ENCODE peak calls at places on chromosome 12, in eight cellular contexts. L is HEK293T; O is NCI-H510A treated with DMSO at 0.1 percent for 48 hours; M is T-helper 17 cell; P is stimulated activated effector memory CD8-positive, alpha-beta T cell treated with anti-CD3 and anti-CD28 coated beads, Interleukin-12 subunit alpha, Interleukin-12 subunit beta, amount 100 ng/mL, for 72 hours; D is T-cell; G is kidney glomerular epithelial cell; W is transverse colon. U is an unnamed sample.

GRCh38 chr12:123571343-123571813 is 13.0 kb upstream of the TMED2 start:
- DNase-seq in P (no peak), D (no peak), G (no peak), M (no peak), L (peak; percentile 51), O (no peak), W (peak; percentile 16), U (peak; percentile 68)

GRCh38 chr12:48788522-48788851 is 402 bp downstream of the ADCY6 start:
- DNase-seq in P (no peak), W (no peak), D (no peak), L (no peak), G (no peak), O (no peak), M (no peak), U (no peak)

GRCh38 chr12:124680863-124681778 is 113.7 kb upstream of the NCOR2 start:
- DNase-seq in M (no peak), O (no peak), P (peak; percentile 56), G (peak; percentile 74), L (peak; percentile 36), D (no peak), W (no peak), U (peak; percentile 91)

GRCh38 chr12:109496306-109496705 is 18.9 kb downstream of the UBE3B start:
- DNase-seq in W (no peak), G (no peak), M (no peak), L (no peak), P (no peak), D (no peak), O (no peak), U (no peak)

GRCh38 chr12:95788637-95789036 is 1.9 kb downstream of the NTN4 start:
- DNase-seq in O (no peak), L (no peak), D (no peak), M (no peak), P (no peak), G (peak; percentile 38), W (no peak), U (peak; percentile 53)

GRCh38 chr12:53071591-53072551 is 7.3 kb downstream of the SPRYD3 start:
- DNase-seq in W (peak; percentile 60), M (no peak), O (no peak), L (no peak), P (no peak), G (no peak), D (no peak), U (no peak)

GRCh38 chr12:58809064-58809607 is 111.2 kb downstream of the LRIG3 start:
- DNase-seq in P (no peak), G (no peak), O (no peak), M (no peak), L (no peak), W (no peak), D (no peak), U (no peak)

GRCh38 chr12:99605-100004 is 33.0 kb downstream of the IQSEC3 start:
- DNase-seq in M (no peak), D (no peak), W (no peak), G (no peak), O (peak; percentile 26), P (no peak), L (no peak), U (no peak)

GRCh38 chr12:5503774-5504173 is 71.9 kb downstream of the NTF3 start:
- DNase-seq in D (no peak), G (no peak), M (no peak), O (no peak), W (peak; percentile 83), L (no peak), P (no peak), U (no peak)

GRCh38 chr12:28191690-28192089 is 1.4 kb downstream of the CCDC91 start:
- DNase-seq in P (no peak), G (no peak), O (no peak), W (peak; percentile 8), D (peak; percentile 33), M (peak; percentile 37), L (no peak), U (peak; percentile 15)

GRCh38 chr12:29241821-29242591 is 92.9 kb downstream of the FAR2 start:
- DNase-seq in M (no peak), D (no peak), W (peak; percentile 37), L (peak; percentile 34), P (peak; percentile 55), G (peak; percentile 31), O (no peak), U (peak; percentile 82)

GRCh38 chr12:52121848-52122838 is 42.6 kb downstream of the SMIM41 start:
- DNase-seq in O (peak; percentile 80), P (peak; percentile 76), L (peak; percentile 80), D (no peak), M (peak; percentile 57), G (peak; percentile 28), W (peak; percentile 69), U (peak; percentile 48)

GRCh38 chr12:1863823-1864222 is 43.5 kb downstream of the LRTM2 start:
- DNase-seq in P (no peak), W (no peak), L (no peak), G (no peak), O (no peak), D (no peak), M (no peak), U (no peak)

GRCh38 chr12:59695379-59695778 is 99.5 kb downstream of the SLC16A7 start:
- DNase-seq in L (no peak), W (no peak), D (no peak), O (no peak), M (no peak), G (no peak), P (no peak), U (peak; percentile 70)

GRCh38 chr12:885701-886100 is 63.8 kb downstream of the RAD52 start:
- DNase-seq in G (no peak), L (no peak), O (no peak), D (no peak), P (no peak), M (no peak), W (no peak), U (no peak)

GRCh38 chr12:11877869-11878780 is 192.6 kb upstream of the BCL2L14 start:
- DNase-seq in M (no peak), P (no peak), G (peak; percentile 90), D (no peak), W (peak; percentile 68), L (no peak), O (peak; percentile 93), U (peak; percentile 86)

GRCh38 chr12:6950944-6951540 is at the start of gene PTPN6:
- DNase-seq in G (no peak), P (peak; percentile 78), W (peak; percentile 74), O (no peak), M (no peak), L (no peak), D (no peak), U (no peak)

GRCh38 chr12:66776974-66777373 is 98.1 kb upstream of the GRIP1 start:
- DNase-seq in D (peak; percentile 18), M (no peak), W (no peak), L (no peak), G (no peak), P (peak; percentile 72), O (no peak), U (no peak)

GRCh38 chr12:10756194-10756593 is 33.1 kb upstream of the YBX3 start:
- DNase-seq in O (no peak), M (no peak), D (no peak), W (no peak), G (no peak), L (no peak), P (no peak), U (no peak)

GRCh38 chr12:132543298-132544172 is 53.6 kb downstream of the FBRSL1 start:
- DNase-seq in O (no peak), W (no peak), P (no peak), G (no peak), M (no peak), L (no peak), D (no peak), U (no peak)

GRCh38 chr12:107843351-107844311 is 69.1 kb downstream of the ASCL4 start:
- DNase-seq in G (no peak), O (no peak), D (no peak), W (no peak), P (no peak), L (no peak), M (no peak), U (no peak)

GRCh38 chr12:68267892-68268396 is 14.5 kb upstream of the IL22 start:
- DNase-seq in M (no peak), P (peak; percentile 57), L (no peak), W (no peak), O (no peak), D (no peak), G (no peak), U (peak; percentile 77)

GRCh38 chr12:49059385-49060232 is 985 bp downstream of the KMT2D start:
- DNase-seq in P (peak; percentile 59), M (no peak), O (no peak), D (no peak), G (no peak), L (peak; percentile 34), W (peak; percentile 26), U (no peak)

GRCh38 chr12:120903382-120903817 is 758 bp downstream of the SPPL3 start:
- DNase-seq in G (peak; percentile 26), O (peak; percentile 43), L (no peak), W (peak; percentile 81), M (peak; percentile 32), D (peak; percentile 51), P (peak; percentile 87), U (peak; percentile 41)

GRCh38 chr12:57579677-57580465 is 11.1 kb upstream of the PIP4K2C start:
- DNase-seq in M (no peak), P (no peak), G (no peak), D (no peak), W (no peak), L (no peak), O (no peak), U (no peak)

GRCh38 chr12:1837541-1838206 is 17.3 kb downstream of the LRTM2 start:
- DNase-seq in M (no peak), L (no peak), G (no peak), W (no peak), P (no peak), D (no peak), O (no peak), U (no peak)

GRCh38 chr12:70982286-70982685 is 61.7 kb upstream of the PTPRR start:
- DNase-seq in D (no peak), P (no peak), L (no peak), O (no peak), M (no peak), W (no peak), G (no peak), U (no peak)

GRCh38 chr12:117686911-117687377 is 281.8 kb downstream of the KSR2 start:
- DNase-seq in G (peak; percentile 97), D (no peak), W (peak; percentile 17), L (no peak), P (no peak), O (no peak), M (no peak), U (peak; percentile 66)

GRCh38 chr12:109673379-109673778 is 40.2 kb upstream of the FAM222A start:
- DNase-seq in O (no peak), D (no peak), W (no peak), L (no peak), M (no peak), P (no peak), G (no peak), U (no peak)

GRCh38 chr12:123543541-123543940 is 10.0 kb upstream of the RILPL1 start:
- DNase-seq in P (no peak), M (no peak), O (no peak), D (no peak), G (no peak), W (no peak), L (no peak), U (no peak)

GRCh38 chr12:54222609-54223008 is 33.8 kb upstream of the SMUG1 start:
- DNase-seq in D (no peak), G (peak; percentile 54), O (no peak), P (no peak), L (no peak), W (no peak), M (no peak), U (peak; percentile 60)

GRCh38 chr12:65742481-65742971 is 81.8 kb upstream of the HMGA2 start:
- DNase-seq in D (no peak), G (no peak), L (no peak), M (no peak), P (no peak), W (no peak), O (no peak), U (no peak)

GRCh38 chr12:80580254-80580653 is 127.2 kb upstream of the MYF6 start:
- DNase-seq in O (no peak), D (no peak), M (no peak), W (no peak), G (peak; percentile 81), P (no peak), L (no peak), U (peak; percentile 33)

GRCh38 chr12:11719678-11720099 is 70.2 kb downstream of the ETV6 start:
- DNase-seq in P (no peak), O (no peak), D (peak; percentile 11), L (no peak), W (peak; percentile 39), G (peak; percentile 73), M (no peak), U (peak; percentile 77)

U was measured in MCF 10A.